ENCODE peak calls at places on chromosomes 16 and 17, in eight cellular contexts. S is hippocampal formation; U is MV-4-11; T is activated CD4-positive, CD25-positive, alpha-beta regulatory T cell; O is neural progenitor cell; A is activated CD4-positive, alpha-beta T cell treated with anti-CD3 and anti-CD28 coated beads for 48 hours; E is A172; H is GM18507. W is an unnamed sample.

GRCh38 chr17:60280673-60281072 is 111.3 kb downstream of the USP32 start:
- DNase-seq in S (no peak), U (no peak), T (no peak), O (no peak), A (no peak), E (no peak), H (no peak), W (no peak)

GRCh38 chr17:1498869-1499268 is 6.4 kb upstream of the MYO1C start:
- DNase-seq in S (no peak), U (peak), T (no peak), O (no peak), A (no peak), E (no peak), H (no peak), W (no peak)

GRCh38 chr17:39676198-39676819 is 8.1 kb downstream of the PNMT start:
- DNase-seq in S (no peak), U (peak), T (peak), O (no peak), A (peak), E (peak), H (peak), W (peak)

GRCh38 chr16:86507173-86508027 is 2.9 kb upstream of the FOXF1 start:
- DNase-seq in S (no peak), U (no peak), T (no peak), O (no peak), A (no peak), E (no peak), H (no peak), W (no peak)

GRCh38 chr16:25107466-25107792 is 4.1 kb upstream of the LCMT1 start:
- DNase-seq in S (no peak), U (no peak), T (no peak), O (no peak), A (no peak), E (no peak), H (no peak), W (no peak)

GRCh38 chr16:85639529-85640253 is 26.6 kb downstream of the GSE1 start:
- DNase-seq in S (peak), U (no peak), T (no peak), O (no peak), A (no peak), E (no peak), H (no peak), W (no peak)

GRCh38 chr17:51650772-51651171 is 390.4 kb downstream of the UTP18 start:
- DNase-seq in S (no peak), U (no peak), T (no peak), O (no peak), A (no peak), E (no peak), H (no peak), W (no peak)

GRCh38 chr17:65366102-65366844 is 195.2 kb downstream of the AXIN2 start:
- DNase-seq in S (no peak), U (no peak), T (no peak), O (no peak), A (peak), E (no peak), H (no peak), W (no peak)

GRCh38 chr17:75514299-75515228 is 773 bp downstream of the CASKIN2 start:
- DNase-seq in S (no peak), U (no peak), T (no peak), O (peak), A (no peak), E (no peak), H (no peak), W (no peak)

GRCh38 chr16:30120340-30121105 is 2.5 kb downstream of the MAPK3 start:
- DNase-seq in S (no peak), U (no peak), T (no peak), O (no peak), A (no peak), E (no peak), H (no peak), W (no peak)